ENCODE peak calls at places on chromosomes 3 and 15, in five cellular contexts. One of them, this sample, is unnamed.

GRCh38 chr15:85976986-85977385 is 102.7 kb upstream of the AGBL1 start:
- DNase-seq in PC-9: no peak
- DNase-seq in foreskin fibroblast: no peak
- DNase-seq in activated T-cell treated with anti-CD3 and anti-CD28 coated beads for 4 hours: no peak
- DNase-seq in anterior cingulate cortex: no peak
- DNase-seq in this sample: no peak

GRCh38 chr3:157081681-157082210 is 78.2 kb downstream of the CCNL1 start:
- DNase-seq in PC-9: peak
- DNase-seq in foreskin fibroblast: peak
- DNase-seq in activated T-cell treated with anti-CD3 and anti-CD28 coated beads for 4 hours: peak
- DNase-seq in anterior cingulate cortex: no peak
- DNase-seq in this sample: peak

GRCh38 chr3:111956995-111957736 is 21.7 kb upstream of the ABHD10 start:
- DNase-seq in PC-9: no peak
- DNase-seq in foreskin fibroblast: no peak
- DNase-seq in activated T-cell treated with anti-CD3 and anti-CD28 coated beads for 4 hours: no peak
- DNase-seq in anterior cingulate cortex: no peak
- DNase-seq in this sample: no peak

GRCh38 chr3:176523114-176523513 is 674.2 kb downstream of the TBL1XR1 start:
- DNase-seq in PC-9: no peak
- DNase-seq in foreskin fibroblast: no peak
- DNase-seq in activated T-cell treated with anti-CD3 and anti-CD28 coated beads for 4 hours: no peak
- DNase-seq in anterior cingulate cortex: no peak
- DNase-seq in this sample: no peak

GRCh38 chr15:39888243-39888642 is 31.8 kb downstream of the GPR176 start:
- DNase-seq in PC-9: no peak
- DNase-seq in foreskin fibroblast: no peak
- DNase-seq in activated T-cell treated with anti-CD3 and anti-CD28 coated beads for 4 hours: no peak
- DNase-seq in anterior cingulate cortex: no peak
- DNase-seq in this sample: no peak

GRCh38 chr3:155424041-155424605 is 130.6 kb upstream of the STRIT1 start:
- DNase-seq in PC-9: peak
- DNase-seq in foreskin fibroblast: no peak
- DNase-seq in activated T-cell treated with anti-CD3 and anti-CD28 coated beads for 4 hours: no peak
- DNase-seq in anterior cingulate cortex: no peak
- DNase-seq in this sample: no peak

GRCh38 chr15:67812232-67812631 is 13.1 kb upstream of the SKOR1 start:
- DNase-seq in PC-9: no peak
- DNase-seq in foreskin fibroblast: no peak
- DNase-seq in activated T-cell treated with anti-CD3 and anti-CD28 coated beads for 4 hours: no peak
- DNase-seq in anterior cingulate cortex: no peak
- DNase-seq in this sample: no peak

GRCh38 chr3:183428140-183429023 is at the start of gene MCF2L2:
- DNase-seq in PC-9: no peak
- DNase-seq in foreskin fibroblast: peak
- DNase-seq in activated T-cell treated with anti-CD3 and anti-CD28 coated beads for 4 hours: peak
- DNase-seq in anterior cingulate cortex: peak
- DNase-seq in this sample: no peak

GRCh38 chr3:62371735-62372591 is 1.4 kb downstream of the FEZF2 start:
- DNase-seq in PC-9: no peak
- DNase-seq in foreskin fibroblast: no peak
- DNase-seq in activated T-cell treated with anti-CD3 and anti-CD28 coated beads for 4 hours: no peak
- DNase-seq in anterior cingulate cortex: no peak
- DNase-seq in this sample: no peak

GRCh38 chr3:62252614-62253147 is 120.7 kb downstream of the FEZF2 start:
- DNase-seq in PC-9: no peak
- DNase-seq in foreskin fibroblast: peak
- DNase-seq in activated T-cell treated with anti-CD3 and anti-CD28 coated beads for 4 hours: no peak
- DNase-seq in anterior cingulate cortex: no peak
- DNase-seq in this sample: peak

GRCh38 chr3:58349792-58350626 is 17.3 kb downstream of the PXK start:
- DNase-seq in PC-9: no peak
- DNase-seq in foreskin fibroblast: no peak
- DNase-seq in activated T-cell treated with anti-CD3 and anti-CD28 coated beads for 4 hours: no peak
- DNase-seq in anterior cingulate cortex: no peak
- DNase-seq in this sample: no peak

This sample was measured in GM04504.